ENCODE peak calls at places on chromosomes 1 and 21, in seven cellular contexts. E is nephron progenitor cell; I is effector memory CD4-positive, alpha-beta T cell; C is activated CD4-positive, alpha-beta T cell treated with anti-CD3 and anti-CD28 coated beads, Interleukin-2, amount 10 ng/mL, durations not matched to agents 7 days and 5 days; Z is stromal cell of bone marrow; P is fibroblast of gingiva; H is left ventricle myocardium inferior. Y is an unnamed sample.

GRCh38 chr21:31326478-31327247 is 17.4 kb downstream of the TIAM1 start:
- DNase-seq in H (no peak), E (no peak), P (no peak), C (peak; percentile 65), Z (peak; percentile 50), I (no peak), Y (no peak)

GRCh38 chr21:10272216-10272615 is 249.2 kb upstream of the TPTE start:
- DNase-seq in Z (no peak), E (no peak), C (peak; percentile 5), H (no peak), I (no peak), P (peak; percentile 10), Y (no peak)

GRCh38 chr1:201882665-201883132 is 6.0 kb upstream of the SHISA4 start:
- DNase-seq in Z (peak; percentile 65), I (no peak), H (no peak), P (peak; percentile 32), E (no peak), C (no peak), Y (no peak)

GRCh38 chr1:66752671-66753371 is 562 bp downstream of the DYNLT5 start:
- DNase-seq in P (no peak), E (peak; percentile 6), I (no peak), C (no peak), Z (no peak), H (peak; percentile 22), Y (no peak)

GRCh38 chr21:45074048-45074817 is at the start of gene ADARB1:
- DNase-seq in E (peak; percentile 78), I (peak; percentile 55), C (peak; percentile 55), Z (no peak), H (peak; percentile 68), P (peak; percentile 58), Y (peak; percentile 75)

GRCh38 chr1:152179566-152179965 is 20.5 kb upstream of the RPTN start:
- DNase-seq in H (no peak), C (no peak), P (peak; percentile 52), Z (no peak), E (no peak), I (no peak), Y (no peak)

GRCh38 chr1:202578565-202578964 is 131.7 kb downstream of the SYT2 start:
- DNase-seq in C (no peak), H (no peak), Z (no peak), P (no peak), E (no peak), I (no peak), Y (no peak)

GRCh38 chr1:230270185-230270939 is 155.8 kb downstream of the PGBD5 start:
- DNase-seq in I (no peak), E (no peak), Z (peak; percentile 4), P (no peak), C (peak; percentile 14), H (no peak), Y (no peak)

GRCh38 chr1:89822109-89822962 is 1.5 kb downstream of the LRRC8D start:
- DNase-seq in C (no peak), H (peak; percentile 24), Z (no peak), P (no peak), I (no peak), E (peak; percentile 12), Y (no peak)

GRCh38 chr1:206020393-206021007 is 3.2 kb downstream of the CTSE start:
- DNase-seq in H (no peak), C (no peak), P (no peak), E (no peak), I (no peak), Z (no peak), Y (no peak)

GRCh38 chr1:62213075-62213914 is 18.6 kb downstream of the L1TD1 start:
- DNase-seq in C (no peak), E (no peak), I (no peak), H (no peak), P (no peak), Z (no peak), Y (no peak)

GRCh38 chr1:32702599-32703478 is at the start of gene SYNC:
- DNase-seq in H (peak; percentile 77), Z (peak; percentile 52), C (peak; percentile 23), E (peak; percentile 66), P (peak; percentile 84), I (no peak), Y (no peak)

GRCh38 chr1:112502827-112503226 is 5.9 kb upstream of the WNT2B start:
- DNase-seq in C (no peak), H (no peak), P (peak; percentile 27), Z (no peak), I (no peak), E (no peak), Y (no peak)

GRCh38 chr1:228372183-228373003 is 34.2 kb downstream of the TRIM11 start:
- DNase-seq in H (peak; percentile 52), Z (no peak), I (no peak), E (no peak), C (no peak), P (no peak), Y (no peak)

GRCh38 chr1:54715493-54716298 is at the start of gene TTC4:
- DNase-seq in C (peak; percentile 83), I (peak; percentile 67), E (peak; percentile 85), P (peak; percentile 75), Z (peak; percentile 64), H (peak; percentile 86), Y (peak; percentile 78)

GRCh38 chr1:26283226-26283853 is 3.5 kb downstream of the SH3BGRL3 start:
- DNase-seq in E (no peak), Z (no peak), C (no peak), H (no peak), P (no peak), I (no peak), Y (no peak)

GRCh38 chr1:54774820-54775498 is 10.6 kb upstream of the PARS2 start:
- DNase-seq in I (no peak), H (no peak), E (peak; percentile 49), Z (no peak), P (no peak), C (no peak), Y (no peak)

GRCh38 chr21:26007911-26008579 is 162.5 kb downstream of the APP start:
- DNase-seq in C (no peak), P (peak; percentile 79), H (no peak), I (no peak), E (no peak), Z (peak; percentile 8), Y (no peak)

GRCh38 chr1:50603274-50604271 is 180.3 kb upstream of the DMRTA2 start:
- DNase-seq in Z (peak; percentile 21), C (no peak), H (no peak), E (no peak), P (no peak), I (no peak), Y (no peak)

GRCh38 chr1:156675271-156675708 is 1.9 kb downstream of the NES start:
- DNase-seq in C (no peak), P (no peak), H (no peak), Z (no peak), E (no peak), I (no peak), Y (no peak)

GRCh38 chr1:160672789-160673695 is 26.2 kb upstream of the SLAMF1 start:
- DNase-seq in P (no peak), Z (no peak), I (no peak), C (peak; percentile 36), H (no peak), E (no peak), Y (no peak)

GRCh38 chr1:212946872-212947271 is 3.5 kb upstream of the VASH2 start:
- DNase-seq in P (no peak), H (no peak), E (no peak), I (no peak), Z (no peak), C (no peak), Y (no peak)

GRCh38 chr1:36251794-36252481 is 27.7 kb downstream of the THRAP3 start:
- DNase-seq in C (no peak), E (no peak), I (no peak), P (peak; percentile 11), Z (peak; percentile 25), H (no peak), Y (no peak)

GRCh38 chr1:224116131-224116530 is 2.2 kb downstream of the FBXO28 start:
- DNase-seq in Z (no peak), C (no peak), E (no peak), H (no peak), P (peak; percentile 33), I (no peak), Y (no peak)

GRCh38 chr1:89962742-89963075 is 32.2 kb upstream of the ZNF326 start:
- DNase-seq in I (no peak), E (no peak), H (no peak), Z (no peak), C (no peak), P (peak; percentile 27), Y (no peak)

Y was measured in T-helper 17 cell.